ENCODE peak calls at places on chromosomes 4 and X, in six cellular contexts. G is H9, B is IMR-90, A is neuronal stem cell, J is trophoblast cell, X is H1. U is an unnamed sample.

GRCh38 chr4:55762815-55763214 is 56.8 kb upstream of the EXOC1L start:
- DNase-seq in G (no peak), B (no peak), A (no peak), J (no peak), X (no peak), U (no peak)

GRCh38 chr4:63580796-63581475 is 828.3 kb downstream of the TECRL start:
- DNase-seq in G (no peak), B (no peak), A (no peak), J (no peak), X (no peak), U (no peak)

GRCh38 chrX:129678176-129678880 is 23.6 kb upstream of the APLN start:
- DNase-seq in G (no peak), B (no peak), A (no peak), J (no peak), X (no peak), U (no peak)

GRCh38 chrX:30992381-30992904 is 79.4 kb downstream of the FTHL17 start:
- DNase-seq in G (no peak), B (no peak), A (no peak), J (no peak), X (no peak), U (peak)

GRCh38 chrX:119541188-119541587 is 24.0 kb downstream of the STEEP1 start:
- DNase-seq in G (peak), B (peak), A (no peak), J (peak), X (no peak), U (peak)

GRCh38 chr4:76023381-76023780 is at the start of gene CXCL10:
- DNase-seq in G (no peak), B (peak), A (no peak), J (no peak), X (no peak), U (peak)

GRCh38 chrX:12929701-12930100 is 23.3 kb downstream of the TLR8 start:
- DNase-seq in G (no peak), B (peak), A (no peak), J (no peak), X (no peak), U (no peak)

GRCh38 chr4:139898293-139898692 is 232.7 kb downstream of the MGST2 start:
- DNase-seq in G (no peak), B (no peak), A (no peak), J (no peak), X (no peak), U (no peak)

GRCh38 chr4:16860506-16860905 is 37.9 kb downstream of the LDB2 start:
- DNase-seq in G (no peak), B (peak), A (no peak), J (no peak), X (no peak), U (peak)

GRCh38 chr4:1683371-1683902 is 676 bp downstream of the FAM53A start:
- DNase-seq in G (peak), B (peak), A (peak), J (peak), X (no peak), U (peak)

GRCh38 chr4:116016201-116016600 is 902.8 kb upstream of the NDST4 start:
- DNase-seq in G (no peak), B (peak), A (no peak), J (peak), X (no peak), U (peak)

GRCh38 chr4:170138580-170139194 is 48.9 kb upstream of the AADAT start:
- DNase-seq in G (peak), B (peak), A (peak), J (peak), X (peak), U (peak)

GRCh38 chr4:26762650-26763049 is 98.0 kb upstream of the STIM2 start:
- DNase-seq in G (no peak), B (peak), A (no peak), J (no peak), X (no peak), U (peak)

GRCh38 chr4:77917075-77917474 is 54.4 kb downstream of the MRPL1 start:
- DNase-seq in G (no peak), B (no peak), A (no peak), J (no peak), X (no peak), U (no peak)

GRCh38 chr4:112604590-112604989 is 32.1 kb downstream of the ZGRF1 start:
- DNase-seq in G (no peak), B (peak), A (peak), J (peak), X (peak), U (peak)

GRCh38 chrX:149275836-149276235 is 229.3 kb downstream of the IDS start:
- DNase-seq in G (no peak), B (no peak), A (no peak), J (no peak), X (no peak), U (no peak)

GRCh38 chr4:11543710-11544109 is 115.0 kb upstream of the HS3ST1 start:
- DNase-seq in G (no peak), B (peak), A (no peak), J (no peak), X (no peak), U (peak)

GRCh38 chrX:109732319-109732779 is 708 bp downstream of the ACSL4 start:
- DNase-seq in G (peak), B (peak), A (no peak), J (no peak), X (peak), U (peak)

GRCh38 chrX:124392794-124393193 is 46.4 kb downstream of the SH2D1A start:
- DNase-seq in G (no peak), B (no peak), A (no peak), J (no peak), X (no peak), U (no peak)

GRCh38 chrX:125248931-125249330 is 70.7 kb upstream of the TEX13C start:
- DNase-seq in G (no peak), B (no peak), A (no peak), J (no peak), X (no peak), U (no peak)

GRCh38 chr4:57018930-57019329 is 40.2 kb downstream of the POLR2B start:
- DNase-seq in G (no peak), B (peak), A (no peak), J (no peak), X (no peak), U (no peak)

GRCh38 chr4:156774422-156774821 is 197.2 kb downstream of the PDGFC start:
- DNase-seq in G (no peak), B (peak), A (no peak), J (peak), X (no peak), U (peak)

GRCh38 chr4:138235419-138235952 is 6.7 kb downstream of the SLC7A11 start:
- DNase-seq in G (no peak), B (peak), A (no peak), J (no peak), X (no peak), U (peak)

GRCh38 chr4:68463796-68464195 is 16.5 kb downstream of the TMPRSS11E start:
- DNase-seq in G (no peak), B (peak), A (no peak), J (no peak), X (no peak), U (no peak)

GRCh38 chrX:131854586-131854985 is 168.5 kb upstream of the STK26 start:
- DNase-seq in G (no peak), B (no peak), A (no peak), J (no peak), X (no peak), U (peak)

GRCh38 chr4:52028970-52029369 is 8.8 kb upstream of the LRRC66 start:
- DNase-seq in G (no peak), B (peak), A (no peak), J (no peak), X (no peak), U (peak)

GRCh38 chr4:102564399-102564921 is 63.3 kb downstream of the NFKB1 start:
- DNase-seq in G (no peak), B (peak), A (no peak), J (peak), X (no peak), U (peak)

GRCh38 chr4:61202638-61203495 is 2.7 kb downstream of the ADGRL3 start:
- DNase-seq in G (peak), B (no peak), A (peak), J (no peak), X (peak), U (peak)

GRCh38 chr4:93066746-93067145 is 761.8 kb upstream of the ATOH1 start:
- DNase-seq in G (no peak), B (peak), A (no peak), J (no peak), X (no peak), U (peak)

GRCh38 chrX:15956684-15957083 is 102.1 kb upstream of the AP1S2 start:
- DNase-seq in G (peak), B (no peak), A (peak), J (no peak), X (no peak), U (no peak)

GRCh38 chrX:110706446-110706845 is 89.2 kb downstream of the CHRDL1 start:
- DNase-seq in G (no peak), B (no peak), A (no peak), J (no peak), X (no peak), U (no peak)

GRCh38 chr4:119337010-119337409 is 15.1 kb upstream of the FABP2 start:
- DNase-seq in G (no peak), B (no peak), A (no peak), J (no peak), X (no peak), U (no peak)

GRCh38 chr4:26877946-26878345 is 17.3 kb downstream of the STIM2 start:
- DNase-seq in G (no peak), B (no peak), A (no peak), J (no peak), X (no peak), U (no peak)

GRCh38 chr4:173524218-173525117 is 5.6 kb downstream of the HAND2 start:
- DNase-seq in G (peak), B (no peak), A (no peak), J (no peak), X (no peak), U (peak)

GRCh38 chrX:31038585-31039326 is 33.1 kb downstream of the FTHL17 start:
- DNase-seq in G (peak), B (peak), A (peak), J (peak), X (peak), U (peak)

GRCh38 chr4:152106781-152107321 is 346.0 kb upstream of the GATB start:
- DNase-seq in G (no peak), B (no peak), A (no peak), J (no peak), X (no peak), U (no peak)

GRCh38 chrX:39854772-39855747 is 242.7 kb downstream of the BCOR start:
- DNase-seq in G (no peak), B (no peak), A (no peak), J (no peak), X (no peak), U (peak)

GRCh38 chrX:65601126-65601525 is 66.3 kb upstream of the MSN start:
- DNase-seq in G (no peak), B (no peak), A (no peak), J (no peak), X (no peak), U (no peak)

GRCh38 chr4:94534401-94535312 is 82.9 kb downstream of the PDLIM5 start:
- DNase-seq in G (no peak), B (no peak), A (no peak), J (peak), X (no peak), U (peak)

GRCh38 chrX:73943900-73944581 is 359.9 kb upstream of the ZCCHC13 start:
- DNase-seq in G (peak), B (peak), A (peak), J (peak), X (peak), U (peak)

GRCh38 chrX:73943572-73943899 is 360.4 kb upstream of the ZCCHC13 start:
- DNase-seq in G (no peak), B (no peak), A (no peak), J (no peak), X (no peak), U (no peak)

GRCh38 chrX:73940893-73941470 is 363.0 kb upstream of the ZCCHC13 start:
- DNase-seq in G (no peak), B (no peak), A (no peak), J (no peak), X (no peak), U (no peak)

DNA sequence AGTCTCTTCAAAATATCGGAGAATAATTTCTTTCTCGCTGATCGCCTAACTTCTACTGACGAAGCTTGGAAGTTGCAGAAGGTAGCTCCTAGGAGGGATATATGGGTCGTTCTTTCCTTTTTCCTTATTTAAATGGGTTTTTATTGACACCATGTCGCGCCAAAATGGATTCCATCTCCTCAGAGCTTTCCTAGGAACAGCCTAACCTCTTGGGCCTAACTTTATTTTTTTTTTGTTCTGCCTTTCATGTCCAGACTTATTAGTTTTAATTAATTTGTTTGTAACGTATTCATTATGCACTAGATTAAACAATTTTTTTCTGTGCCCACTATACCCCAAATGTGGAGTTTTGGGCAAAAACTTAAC is 359.4 kb upstream of the ZCCHC13 start:
- DNase-seq in G (no peak), B (peak), A (no peak), J (no peak), X (no peak), U (no peak)
- H3K4ac ChIP-seq in G (peak), B (peak), A (no peak), J (peak), X (no peak), U (peak)

GRCh38 chr4:6935961-6936360 is 26.3 kb downstream of the TBC1D14 start:
- DNase-seq in G (no peak), B (no peak), A (no peak), J (no peak), X (no peak), U (no peak)
- H3K14ac ChIP-seq in G (no peak), B (no peak), A (no peak), J (no peak), X (no peak), U (no peak)

GRCh38 chr4:80266267-80266901 is at the start of gene FGF5:
- DNase-seq in G (peak), B (peak), A (peak), J (no peak), X (peak), U (peak)

GRCh38 chr4:80268936-80269335 is 2.5 kb downstream of the FGF5 start:
- DNase-seq in G (no peak), B (no peak), A (no peak), J (no peak), X (no peak), U (peak)

GRCh38 chr4:80268081-80268823 is 1.8 kb downstream of the FGF5 start:
- DNase-seq in G (peak), B (peak), A (no peak), J (no peak), X (peak), U (peak)

GRCh38 chr4:80265571-80266266 is 745 bp upstream of the FGF5 start:
- DNase-seq in G (peak), B (peak), A (no peak), J (no peak), X (no peak), U (peak)

DNA sequence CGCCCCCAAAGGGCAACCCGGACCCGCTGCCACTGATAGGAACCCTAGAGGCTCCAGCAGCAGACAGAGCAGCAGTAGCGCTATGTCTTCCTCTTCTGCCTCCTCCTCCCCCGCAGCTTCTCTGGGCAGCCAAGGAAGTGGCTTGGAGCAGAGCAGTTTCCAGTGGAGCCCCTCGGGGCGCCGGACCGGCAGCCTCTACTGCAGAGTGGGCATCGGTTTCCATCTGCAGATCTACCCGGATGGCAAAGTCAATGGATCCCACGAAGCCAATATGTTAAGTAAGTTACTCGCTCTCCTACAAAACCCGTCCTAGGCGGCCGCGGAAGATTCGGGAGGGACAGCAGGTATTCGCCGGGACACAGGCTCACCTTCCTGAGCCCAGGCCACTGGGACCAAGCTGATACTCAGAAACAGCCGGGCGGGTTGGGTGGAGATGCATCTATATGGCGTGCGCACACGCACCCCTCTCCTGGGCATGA is 477 bp downstream of the FGF5 start:
- DNase-seq in G (peak), B (peak), A (no peak), J (no peak), X (no peak), U (peak)
- H3K9ac ChIP-seq in G (no peak), B (peak), A (peak), J (no peak), X (no peak), U (peak)

GRCh38 chr4:185108669-185109068 is 34.4 kb upstream of the SLC25A4 start:
- DNase-seq in G (no peak), B (no peak), A (no peak), J (no peak), X (no peak), U (no peak)
- H3K4ac ChIP-seq in G (no peak), B (no peak), A (no peak), J (no peak), X (peak), U (no peak)

DNA sequence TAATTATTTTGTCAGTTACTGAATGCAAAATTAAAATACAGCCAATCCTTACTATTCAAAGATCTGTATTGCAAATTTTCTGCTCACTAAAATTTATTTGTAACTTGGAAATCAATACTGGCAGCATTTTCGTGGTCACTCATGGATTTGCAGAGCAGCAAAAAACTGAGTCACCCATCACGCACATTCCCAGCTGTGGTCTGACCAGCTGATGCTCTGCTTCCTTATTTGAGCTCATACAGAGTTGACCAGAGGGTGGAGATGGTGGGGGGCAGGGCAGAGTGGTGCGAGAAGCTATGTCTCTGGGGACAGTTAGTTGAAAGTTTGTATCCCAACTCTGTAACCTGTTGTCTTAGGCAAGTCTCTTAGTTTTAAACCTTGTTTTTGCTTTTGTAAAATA is 214.8 kb downstream of the SPCS3 start:
- DNase-seq in G (no peak), B (peak), A (no peak), J (no peak), X (no peak), U (peak)
- H3K14ac ChIP-seq in G (no peak), B (peak), A (no peak), J (no peak), X (no peak), U (no peak)

GRCh38 chr4:110091426-110091825 is 107.0 kb downstream of the ELOVL6 start:
- DNase-seq in G (no peak), B (peak), A (no peak), J (no peak), X (no peak), U (peak)
- H3K9ac ChIP-seq in G (no peak), B (peak), A (no peak), J (no peak), X (no peak), U (peak)

DNA sequence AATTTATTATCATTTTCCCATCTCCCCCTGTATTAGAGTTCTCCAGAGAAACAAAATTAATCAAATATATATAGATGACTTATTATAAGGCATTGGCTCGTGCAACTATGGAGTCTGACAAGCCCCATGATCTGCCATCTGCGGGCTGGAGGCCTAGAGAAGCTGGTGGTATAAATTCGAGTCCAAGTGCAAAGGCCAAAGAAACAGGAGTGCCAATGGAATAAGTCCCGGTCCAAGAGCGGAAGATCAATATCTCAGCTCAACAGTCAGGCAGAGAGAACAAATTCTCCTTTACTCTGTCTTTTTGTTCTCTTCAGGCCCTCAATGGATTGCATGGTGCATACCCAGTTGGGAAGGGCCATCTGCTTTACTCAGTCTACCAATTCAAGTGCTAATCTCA is 178.8 kb downstream of the NWD2 start:
- DNase-seq in G (no peak), B (no peak), A (no peak), J (no peak), X (no peak), U (no peak)
- H3K4ac ChIP-seq in G (no peak), B (no peak), A (no peak), J (no peak), X (no peak), U (no peak)